ENCODE peak calls at places on chromosomes 4 and X, in four cellular contexts. One of them, this sample, is unnamed.

GRCh38 chrX:3176439-3176820 is 135.2 kb downstream of the ARSF start:
- DNase-seq in GM12878: no peak
- DNase-seq in K562: no peak
- DNase-seq in HL-60: no peak
- DNase-seq in this sample: no peak

GRCh38 chrX:12411831-12412230 is 273.6 kb downstream of the FRMPD4 start:
- DNase-seq in HL-60: no peak
- DNase-seq in GM12878: no peak
- DNase-seq in K562: no peak
- DNase-seq in this sample: no peak

GRCh38 chr4:13990596-13991589 is 363.4 kb upstream of the BOD1L1 start:
- DNase-seq in K562: no peak
- DNase-seq in GM12878: no peak
- DNase-seq in HL-60: no peak
- DNase-seq in this sample: no peak

GRCh38 chr4:54234497-54235205 is 5.6 kb downstream of the PDGFRA start:
- DNase-seq in HL-60: no peak
- DNase-seq in K562: no peak
- DNase-seq in GM12878: no peak
- DNase-seq in this sample: no peak

GRCh38 chr4:57020467-57021101 is 41.9 kb downstream of the POLR2B start:
- DNase-seq in K562: no peak
- DNase-seq in HL-60: no peak
- DNase-seq in GM12878: no peak
- DNase-seq in this sample: no peak

GRCh38 chr4:54961357-54961975 is 163.9 kb downstream of the KDR start:
- DNase-seq in GM12878: no peak
- DNase-seq in HL-60: peak; percentile 14
- DNase-seq in K562: peak; percentile 34
- DNase-seq in this sample: no peak

GRCh38 chr4:138681000-138681604 is 334.5 kb upstream of the NOCT start:
- DNase-seq in HL-60: peak; percentile 75
- DNase-seq in GM12878: peak; percentile 11
- DNase-seq in K562: peak; percentile 61
- DNase-seq in this sample: peak; percentile 17

GRCh38 chr4:1172971-1173757 is 781 bp upstream of the SPON2 start:
- DNase-seq in GM12878: no peak
- DNase-seq in K562: no peak
- DNase-seq in HL-60: no peak
- DNase-seq in this sample: no peak

GRCh38 chrX:34218063-34218462 is 85.9 kb upstream of the FAM47A start:
- DNase-seq in GM12878: no peak
- DNase-seq in HL-60: peak; percentile 53
- DNase-seq in K562: no peak
- DNase-seq in this sample: no peak

GRCh38 chrX:17082831-17083230 is 136.4 kb downstream of the REPS2 start:
- DNase-seq in HL-60: no peak
- DNase-seq in K562: peak; percentile 17
- DNase-seq in GM12878: no peak
- DNase-seq in this sample: no peak

GRCh38 chrX:70970482-70970999 is 39.6 kb upstream of the SLC7A3 start:
- DNase-seq in HL-60: no peak
- DNase-seq in GM12878: no peak
- DNase-seq in K562: peak; percentile 24
- DNase-seq in this sample: no peak

GRCh38 chrX:39402158-39402557 is 600.9 kb downstream of the MID1IP1 start:
- DNase-seq in K562: no peak
- DNase-seq in GM12878: no peak
- DNase-seq in HL-60: no peak
- DNase-seq in this sample: no peak

GRCh38 chrX:39409246-39409917 is 608.1 kb downstream of the MID1IP1 start:
- DNase-seq in K562: no peak
- DNase-seq in HL-60: no peak
- DNase-seq in GM12878: no peak
- DNase-seq in this sample: no peak

GRCh38 chrX:39401483-39402110 is 600.3 kb downstream of the MID1IP1 start:
- DNase-seq in K562: no peak
- DNase-seq in HL-60: no peak
- DNase-seq in GM12878: no peak
- DNase-seq in this sample: no peak

GRCh38 chrX:39406799-39407198 is 605.5 kb downstream of the MID1IP1 start:
- DNase-seq in K562: no peak
- DNase-seq in HL-60: no peak
- DNase-seq in GM12878: no peak
- DNase-seq in this sample: no peak
- TF ChIP-seq SPI1 in K562: no peak
- TF ChIP-seq SPI1 in HL-60: no peak
- TF ChIP-seq SPI1 in GM12878: no peak
- TF ChIP-seq SPI1 in this sample: no peak

GRCh38 chr4:24057915-24058559 is 168.2 kb upstream of the PPARGC1A start:
- DNase-seq in GM12878: no peak
- DNase-seq in HL-60: no peak
- DNase-seq in K562: no peak
- DNase-seq in this sample: no peak

GRCh38 chr4:24055623-24056022 is 165.8 kb upstream of the PPARGC1A start:
- DNase-seq in GM12878: no peak
- DNase-seq in HL-60: no peak
- DNase-seq in K562: no peak
- DNase-seq in this sample: no peak

GRCh38 chr4:24053906-24054305 is 164.1 kb upstream of the PPARGC1A start:
- DNase-seq in HL-60: no peak
- DNase-seq in K562: no peak
- DNase-seq in GM12878: no peak
- DNase-seq in this sample: no peak

GRCh38 chr4:24056258-24056657 is 166.4 kb upstream of the PPARGC1A start:
- DNase-seq in K562: no peak
- DNase-seq in GM12878: no peak
- DNase-seq in HL-60: no peak
- DNase-seq in this sample: no peak

GRCh38 chr4:24054910-24055309 is 165.1 kb upstream of the PPARGC1A start:
- DNase-seq in GM12878: no peak
- DNase-seq in K562: no peak
- DNase-seq in HL-60: no peak
- DNase-seq in this sample: no peak
- TF ChIP-seq SPI1 in GM12878: no peak
- TF ChIP-seq SPI1 in K562: no peak
- TF ChIP-seq SPI1 in HL-60: no peak
- TF ChIP-seq SPI1 in this sample: no peak

DNA sequence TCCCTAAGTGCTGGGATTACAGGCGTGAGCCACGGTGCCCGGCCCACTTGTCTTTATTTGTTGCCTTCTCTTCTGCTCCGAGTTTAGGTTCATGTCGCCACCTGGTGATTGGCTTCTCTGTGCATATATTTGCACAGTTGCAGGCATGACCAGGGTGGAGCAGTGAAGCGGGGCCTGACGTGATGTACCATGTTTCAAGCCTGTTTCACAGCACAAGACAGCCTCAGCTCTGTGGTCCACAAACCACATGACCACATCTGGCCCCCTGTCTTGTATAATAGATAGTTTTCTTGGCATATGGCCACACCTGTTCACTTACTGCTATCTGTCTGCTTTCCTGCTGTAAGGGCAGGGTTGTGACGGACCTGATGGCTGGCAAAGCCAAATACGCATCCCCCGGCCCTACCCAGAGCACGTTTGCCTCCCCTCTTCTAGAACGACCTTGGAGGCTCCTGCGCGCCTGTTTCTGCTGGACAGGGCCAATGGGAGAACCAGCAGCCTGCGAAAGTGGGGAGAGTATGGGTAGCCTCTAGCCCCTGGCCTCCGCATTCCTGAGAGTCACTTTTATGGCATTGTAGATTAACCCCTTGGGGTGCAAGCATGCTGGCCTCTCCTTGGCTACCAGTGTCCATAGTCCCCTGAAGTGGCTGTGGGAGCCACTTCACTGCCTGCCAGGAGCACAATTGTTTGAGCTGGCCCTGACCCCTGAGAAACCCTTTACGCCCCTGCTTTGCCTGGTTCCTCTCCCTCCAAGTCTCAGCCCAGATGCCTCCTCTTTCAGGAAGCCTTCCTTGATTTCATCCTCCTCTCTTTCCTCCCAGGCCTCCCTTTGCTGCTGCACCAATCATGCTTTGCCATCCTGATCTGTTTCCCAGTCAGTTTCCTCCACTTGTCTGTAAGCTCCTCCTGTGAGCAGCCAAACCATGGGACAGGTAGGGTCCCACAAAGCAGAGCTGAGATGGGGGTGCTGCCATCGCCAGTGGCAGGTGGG is 6.0 kb upstream of the SH3TC1 start:
- DNase-seq in GM12878: peak; percentile 78
- DNase-seq in K562: no peak
- DNase-seq in HL-60: peak; percentile 34
- DNase-seq in this sample: peak; percentile 66
- TF ChIP-seq SPI1 in GM12878: no peak
- TF ChIP-seq SPI1 in K562: no peak
- TF ChIP-seq SPI1 in HL-60: no peak
- TF ChIP-seq SPI1 in this sample: no peak

DNA sequence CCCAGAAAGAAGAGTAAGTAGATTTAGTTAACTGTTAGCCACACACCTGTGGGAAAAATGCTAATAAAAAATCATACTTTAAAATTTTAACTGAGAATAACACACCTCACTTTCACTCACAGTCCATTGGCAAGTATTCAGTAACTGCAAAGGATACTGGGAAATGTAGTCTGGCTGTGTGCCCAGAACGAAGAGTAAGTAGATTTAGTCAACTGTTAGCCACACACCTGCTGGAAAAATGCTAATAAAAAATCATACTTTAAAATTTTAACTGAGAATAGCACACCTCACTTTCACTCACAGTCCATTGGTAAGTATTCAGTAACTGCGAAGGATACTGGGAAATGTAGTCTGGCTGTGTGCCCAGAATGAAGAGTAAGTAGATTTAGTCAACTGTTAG is 178.4 kb upstream of the NWD2 start:
- DNase-seq in HL-60: no peak
- DNase-seq in GM12878: no peak
- DNase-seq in K562: no peak
- DNase-seq in this sample: no peak
- TF ChIP-seq SPI1 in HL-60: no peak
- TF ChIP-seq SPI1 in GM12878: no peak
- TF ChIP-seq SPI1 in K562: no peak
- TF ChIP-seq SPI1 in this sample: no peak

GRCh38 chrX:53716328-53717088 is 30.0 kb upstream of the HUWE1 start:
- DNase-seq in K562: no peak
- DNase-seq in GM12878: peak; percentile 87
- DNase-seq in HL-60: peak; percentile 19
- DNase-seq in this sample: no peak
- TF ChIP-seq SPI1 in K562: no peak
- TF ChIP-seq SPI1 in GM12878: peak; percentile 19
- TF ChIP-seq SPI1 in HL-60: no peak
- TF ChIP-seq SPI1 in this sample: no peak